ENCODE peak calls at places on chromosomes 4 and X, in six cellular contexts. I is heart left ventricle; A is AG10803; W is CD8-positive, alpha-beta T cell; M is lower leg skin; K is fibroblast of mammary gland. Z is an unnamed sample.

GRCh38 chrX:20693071-20693470 is 426.4 kb upstream of the RPS6KA3 start:
- DNase-seq in K (peak), I (no peak), M (no peak), W (no peak), A (peak), Z (no peak)

GRCh38 chrX:77450415-77450814 is 3.2 kb downstream of the FGF16 start:
- DNase-seq in W (no peak), A (no peak), M (no peak), K (no peak), I (no peak), Z (no peak)

GRCh38 chrX:39821011-39821708 is 276.6 kb downstream of the BCOR start:
- DNase-seq in A (peak), I (peak), M (no peak), W (peak), K (peak), Z (no peak)

GRCh38 chr4:15131551-15131950 is 129.3 kb downstream of the CPEB2 start:
- DNase-seq in K (no peak), M (no peak), W (no peak), I (no peak), A (no peak), Z (peak)

GRCh38 chr4:127975121-127975770 is 10.0 kb downstream of the ABHD18 start:
- DNase-seq in W (no peak), I (no peak), M (no peak), K (peak), A (no peak), Z (peak)

GRCh38 chrX:110395877-110396276 is 37.2 kb downstream of the RTL9 start:
- DNase-seq in K (no peak), A (no peak), W (no peak), M (no peak), I (no peak), Z (peak)

GRCh38 chr4:7815562-7815961 is 124.1 kb downstream of the AFAP1 start:
- DNase-seq in M (no peak), K (peak), W (no peak), A (peak), I (no peak), Z (peak)

GRCh38 chr4:166195101-166195500 is 322.1 kb downstream of the TLL1 start:
- DNase-seq in I (no peak), M (no peak), W (no peak), A (no peak), K (no peak), Z (no peak)

GRCh38 chr4:98501383-98501782 is 157.0 kb downstream of the TSPAN5 start:
- DNase-seq in I (no peak), M (no peak), W (no peak), K (peak), A (no peak), Z (no peak)

GRCh38 chr4:110639207-110640092 is 16.6 kb upstream of the PITX2 start:
- DNase-seq in M (no peak), W (no peak), K (no peak), I (no peak), A (no peak), Z (no peak)

GRCh38 chr4:168440442-168441264 is 39.6 kb downstream of the DDX60L start:
- DNase-seq in W (no peak), M (no peak), K (peak), A (peak), I (no peak), Z (peak)

GRCh38 chr4:23934223-23934622 is 44.4 kb upstream of the PPARGC1A start:
- DNase-seq in K (no peak), I (no peak), M (no peak), W (no peak), A (no peak), Z (no peak)

GRCh38 chr4:1902243-1902642 is 31.1 kb downstream of the NSD2 start:
- DNase-seq in I (no peak), M (no peak), A (no peak), W (no peak), K (no peak), Z (no peak)

GRCh38 chrX:105975382-105975781 is 63.1 kb downstream of the SERPINA7 start:
- DNase-seq in W (no peak), I (no peak), A (no peak), M (no peak), K (peak), Z (peak)

GRCh38 chrX:69149466-69150293 is 15.6 kb downstream of the PJA1 start:
- DNase-seq in I (no peak), M (peak), W (no peak), K (no peak), A (no peak), Z (no peak)

GRCh38 chr4:47641755-47642154 is 156.7 kb downstream of the ATP10D start:
- DNase-seq in I (peak), M (no peak), K (peak), W (no peak), A (peak), Z (no peak)

GRCh38 chr4:188918787-188919186 is 779.5 kb downstream of the TRIML1 start:
- DNase-seq in M (no peak), K (no peak), A (no peak), I (no peak), W (no peak), Z (no peak)

GRCh38 chrX:154043003-154043402 is 23.3 kb upstream of the IRAK1 start:
- DNase-seq in I (no peak), M (no peak), K (peak), W (no peak), A (peak), Z (peak)

GRCh38 chr4:7665321-7665720 is 230.6 kb upstream of the PSAPL1 start:
- DNase-seq in I (no peak), K (no peak), W (no peak), A (no peak), M (no peak), Z (no peak)

GRCh38 chr4:106502106-106502699 is 133.6 kb upstream of the GIMD1 start:
- DNase-seq in W (peak), K (peak), A (peak), M (no peak), I (peak), Z (peak)
- TF ChIP-seq CTCF in W (peak), K (peak), A (peak), M (no peak), I (peak), Z (peak)

GRCh38 chr4:75484195-75484594 is 30.0 kb downstream of the RCHY1 start:
- DNase-seq in I (no peak), W (no peak), M (no peak), K (no peak), A (no peak), Z (no peak)

GRCh38 chr4:75495489-75495888 is 18.7 kb downstream of the RCHY1 start:
- DNase-seq in K (no peak), M (no peak), W (no peak), I (no peak), A (no peak), Z (no peak)

GRCh38 chr4:75494563-75494962 is 19.6 kb downstream of the RCHY1 start:
- DNase-seq in K (peak), W (no peak), M (no peak), A (peak), I (no peak), Z (peak)

GRCh38 chr4:75490155-75490554 is 24.0 kb downstream of the RCHY1 start:
- DNase-seq in I (no peak), K (peak), A (peak), M (no peak), W (no peak), Z (peak)
- TF ChIP-seq CTCF in I (no peak), K (peak), A (peak), M (no peak), W (no peak), Z (no peak)

DNA sequence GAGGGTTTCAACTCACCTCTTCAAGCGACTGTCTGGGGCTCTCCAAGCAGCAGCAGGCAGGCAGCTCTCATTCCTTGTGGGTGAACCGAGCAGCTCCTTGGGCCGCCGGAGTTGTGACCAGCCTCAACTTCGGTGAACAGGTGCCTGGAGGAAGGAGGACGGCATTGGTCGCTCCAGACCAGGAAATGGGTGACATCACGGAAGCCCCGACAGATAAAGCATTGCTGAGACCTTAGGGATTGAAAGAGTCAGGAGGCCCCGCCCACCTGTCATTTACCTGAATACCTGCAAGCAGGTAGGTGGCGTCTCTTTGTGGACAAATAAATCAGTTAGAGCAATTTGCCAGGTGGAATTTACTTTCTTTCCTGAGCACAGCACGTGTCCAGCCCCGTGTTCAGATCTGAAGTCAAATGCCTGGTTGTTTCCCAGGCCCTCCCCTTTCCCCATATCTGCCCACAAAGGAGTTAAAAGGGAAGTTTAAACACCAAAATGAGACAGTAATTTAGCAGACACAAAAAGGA is at the start of gene LNX1:
- DNase-seq in K (no peak), A (no peak), M (peak), W (no peak), I (no peak), Z (peak)
- TF ChIP-seq CTCF in K (no peak), A (no peak), M (no peak), W (no peak), I (no peak), Z (peak)

GRCh38 chr4:102543030-102543505 is 41.9 kb downstream of the NFKB1 start:
- DNase-seq in W (no peak), M (no peak), K (no peak), A (no peak), I (no peak), Z (peak)

GRCh38 chr4:102537280-102537679 is 36.1 kb downstream of the NFKB1 start:
- DNase-seq in A (no peak), I (no peak), K (no peak), M (no peak), W (no peak), Z (peak)

GRCh38 chr4:102543529-102543928 is 42.4 kb downstream of the NFKB1 start:
- DNase-seq in M (no peak), K (no peak), A (no peak), W (no peak), I (no peak), Z (peak)

GRCh38 chr4:102546635-102547034 is 45.5 kb downstream of the NFKB1 start:
- DNase-seq in M (no peak), A (no peak), I (no peak), K (no peak), W (no peak), Z (no peak)

DNA sequence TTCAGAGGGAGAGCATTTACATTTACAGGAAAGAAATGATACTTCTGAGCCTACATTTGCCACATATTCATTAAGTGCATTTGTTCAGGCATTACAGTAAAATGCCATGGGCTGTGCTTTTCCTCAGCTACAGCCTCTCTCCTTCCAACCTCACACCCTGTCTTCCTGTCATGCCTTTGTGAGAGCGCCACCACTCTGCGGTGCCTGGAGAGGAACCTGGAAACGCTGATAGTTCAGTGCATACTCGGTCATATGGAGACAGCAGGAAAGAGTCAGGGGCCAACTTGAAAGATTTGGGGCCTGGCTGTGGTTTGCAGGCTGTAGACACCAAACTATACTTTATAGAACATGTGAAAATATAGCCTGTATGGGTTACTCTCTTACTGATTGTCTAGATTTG is 40.5 kb downstream of the NFKB1 start:
- DNase-seq in A (no peak), I (no peak), W (no peak), M (no peak), K (no peak), Z (no peak)
- TF ChIP-seq CTCF in A (no peak), I (no peak), W (no peak), M (no peak), K (no peak), Z (peak)